ENCODE peak calls at places on chromosome 7, in five cellular contexts. A is left lobe of liver, V is OCI-M1, M is NCI-H1048, S is Kasumi-1. P is an unnamed sample.

GRCh38 chr7:70657989-70658578 is 473.9 kb upstream of the GALNT17 start:
- DNase-seq in A (no peak), M (no peak), V (no peak), S (no peak), P (no peak)

GRCh38 chr7:18117482-18117881 is 89.8 kb upstream of the PRPS1L1 start:
- DNase-seq in V (no peak), A (no peak), M (no peak), S (no peak), P (no peak)

GRCh38 chr7:140915948-140916555 is 8.7 kb downstream of the BRAF start:
- DNase-seq in A (no peak), V (no peak), S (no peak), M (no peak), P (no peak)

GRCh38 chr7:43873300-43873699 is 4.0 kb upstream of the MRPS24 start:
- DNase-seq in A (no peak), S (no peak), V (no peak), M (no peak), P (no peak)

GRCh38 chr7:19772323-19772722 is 1.1 kb downstream of the TMEM196 start:
- DNase-seq in V (no peak), S (no peak), M (no peak), A (no peak), P (no peak)

GRCh38 chr7:142568430-142569097 is 180.7 kb upstream of the PRSS1 start:
- DNase-seq in A (no peak), V (no peak), S (peak; percentile 46), M (no peak), P (peak; percentile 64)

GRCh38 chr7:921581-922333 is 32.7 kb downstream of the ADAP1 start:
- DNase-seq in S (no peak), V (no peak), A (peak; percentile 42), M (no peak), P (no peak)

GRCh38 chr7:36208406-36208805 is 55.4 kb downstream of the EEPD1 start:
- DNase-seq in A (no peak), S (peak; percentile 68), V (no peak), M (no peak), P (peak; percentile 70)

GRCh38 chr7:151631149-151631967 is 111.7 kb upstream of the RHEB start:
- DNase-seq in S (peak; percentile 64), A (no peak), V (peak; percentile 34), M (no peak), P (peak; percentile 68)

GRCh38 chr7:32204361-32205018 is 134.3 kb upstream of the PDE1C start:
- DNase-seq in A (no peak), M (peak; percentile 74), S (peak; percentile 98), V (peak; percentile 46), P (peak; percentile 68)

GRCh38 chr7:38321515-38321944 is 48.1 kb upstream of the TARP start:
- DNase-seq in S (no peak), A (no peak), V (peak; percentile 2), M (no peak), P (peak; percentile 68)

GRCh38 chr7:28358423-28358868 is 53.9 kb upstream of the CREB5 start:
- DNase-seq in A (no peak), V (no peak), S (no peak), M (no peak), P (no peak)

GRCh38 chr7:140509789-140510188 is 30.5 kb upstream of the MKRN1 start:
- DNase-seq in A (no peak), V (no peak), M (no peak), S (no peak), P (no peak)

GRCh38 chr7:75573477-75574019 is 81.4 kb downstream of the SPDYE5 start:
- DNase-seq in M (no peak), A (no peak), V (no peak), S (no peak), P (no peak)

GRCh38 chr7:140006600-140006999 is 56.2 kb downstream of the PARP12 start:
- DNase-seq in M (no peak), A (no peak), S (no peak), V (no peak), P (no peak)

GRCh38 chr7:48274662-48275061 is 103.4 kb downstream of the ABCA13 start:
- DNase-seq in M (no peak), A (no peak), V (no peak), S (no peak), P (no peak)

GRCh38 chr7:81256991-81257390 is 338.1 kb upstream of the SEMA3C start:
- DNase-seq in S (peak; percentile 13), V (peak; percentile 82), M (no peak), A (no peak), P (peak; percentile 28)

GRCh38 chr7:13032524-13032923 is 345.1 kb downstream of the ARL4A start:
- DNase-seq in A (no peak), V (no peak), M (no peak), S (no peak), P (no peak)

GRCh38 chr7:100679927-100680588 is 6.5 kb downstream of the GNB2 start:
- DNase-seq in S (no peak), V (peak; percentile 49), M (no peak), A (no peak), P (peak; percentile 74)

GRCh38 chr7:42319631-42320030 is 82.6 kb upstream of the GLI3 start:
- DNase-seq in M (no peak), V (no peak), S (no peak), A (no peak), P (no peak)

GRCh38 chr7:4724648-4725013 is 42.5 kb downstream of the FOXK1 start:
- DNase-seq in M (no peak), A (no peak), S (no peak), V (no peak), P (peak; percentile 82)

GRCh38 chr7:30433082-30433481 is 45.5 kb downstream of the NOD1 start:
- DNase-seq in V (peak; percentile 14), M (no peak), A (peak; percentile 68), S (peak; percentile 93), P (peak; percentile 92)

GRCh38 chr7:16929146-16929762 is 47.5 kb upstream of the AGR3 start:
- DNase-seq in V (peak; percentile 58), A (no peak), S (peak; percentile 92), M (no peak), P (peak; percentile 87)

GRCh38 chr7:66110861-66111260 is 3.8 kb upstream of the CRCP start:
- DNase-seq in S (no peak), V (peak; percentile 41), A (no peak), M (no peak), P (peak; percentile 66)

GRCh38 chr7:50781371-50781770 is 1.3 kb downstream of the GRB10 start:
- DNase-seq in M (no peak), A (no peak), S (no peak), V (no peak), P (no peak)

GRCh38 chr7:52537051-52537450 is 498.4 kb upstream of the POM121L12 start:
- DNase-seq in M (no peak), S (no peak), A (no peak), V (no peak), P (no peak)

GRCh38 chr7:128121731-128122576 is 90.7 kb upstream of the LRRC4 start:
- DNase-seq in V (no peak), A (peak; percentile 44), S (peak; percentile 97), M (no peak), P (peak; percentile 99)

GRCh38 chr7:90791596-90791995 is 195.5 kb downstream of the CDK14 start:
- DNase-seq in M (no peak), S (no peak), V (no peak), A (no peak), P (no peak)

GRCh38 chr7:129122086-129122750 is 22.3 kb upstream of the TSPAN33 start:
- DNase-seq in A (no peak), S (no peak), M (no peak), V (no peak), P (no peak)

GRCh38 chr7:2934211-2934731 is 90.2 kb upstream of the GNA12 start:
- DNase-seq in M (no peak), V (no peak), A (no peak), S (no peak), P (peak; percentile 36)

GRCh38 chr7:121107923-121108498 is 119.5 kb downstream of the CPED1 start:
- DNase-seq in S (peak; percentile 76), M (peak; percentile 13), A (no peak), V (peak; percentile 80), P (peak; percentile 65)

GRCh38 chr7:28096713-28097112 is 83.9 kb downstream of the JAZF1 start:
- DNase-seq in S (peak; percentile 86), V (peak; percentile 55), A (no peak), M (no peak), P (peak; percentile 81)

GRCh38 chr7:80851896-80852476 is 66.9 kb downstream of the SEMA3C start:
- DNase-seq in S (no peak), M (no peak), V (no peak), A (no peak), P (no peak)

GRCh38 chr7:98641646-98642489 is 24.8 kb downstream of the NPTX2 start:
- DNase-seq in A (no peak), M (no peak), V (no peak), S (peak; percentile 89), P (peak; percentile 83)